ENCODE peak calls at places on chromosomes 4 and X, in four cellular contexts. E is activated B cell treated with CpG ODN at 0.5 μM for 24 hours, R is fibroblast of mammary gland, S is GM20000. F is an unnamed sample.

GRCh38 chrX:150476183-150476699 is 92.2 kb upstream of the MTM1 start:
- DNase-seq in E (no peak), R (peak), S (no peak), F (no peak)

GRCh38 chr4:42676066-42676951 is 19.4 kb upstream of the ATP8A1 start:
- DNase-seq in R (no peak), S (no peak), E (no peak), F (no peak)

GRCh38 chrX:14235004-14235403 is 205.3 kb upstream of the GEMIN8 start:
- DNase-seq in E (no peak), S (no peak), R (no peak), F (no peak)

GRCh38 chr4:76607266-76607799 is 172.3 kb downstream of the SHROOM3 start:
- DNase-seq in R (no peak), E (no peak), S (peak), F (no peak)

GRCh38 chrX:85303544-85303943 is 59.8 kb downstream of the ZNF711 start:
- DNase-seq in E (no peak), S (no peak), R (no peak), F (no peak)

GRCh38 chrX:40415675-40416074 is 165.1 kb upstream of the ATP6AP2 start:
- DNase-seq in S (no peak), E (no peak), R (no peak), F (no peak)

GRCh38 chr4:75679876-75680575 is 6.8 kb upstream of the G3BP2 start:
- DNase-seq in E (no peak), R (no peak), S (no peak), F (no peak)

GRCh38 chrX:8849945-8850344 is 48.8 kb upstream of the FAM9A start:
- DNase-seq in R (no peak), S (no peak), E (no peak), F (no peak)

GRCh38 chrX:45385767-45386166 is 185.1 kb upstream of the DIPK2B start:
- DNase-seq in S (no peak), R (peak), E (no peak), F (no peak)

GRCh38 chrX:69177511-69178162 is 12.4 kb upstream of the PJA1 start:
- DNase-seq in E (no peak), R (no peak), S (no peak), F (no peak)

GRCh38 chr4:142817442-142817841 is 28.7 kb downstream of the INPP4B start:
- DNase-seq in S (no peak), E (no peak), R (peak), F (no peak)

GRCh38 chr4:81214518-81215218 is 354 bp downstream of the PRKG2 start:
- DNase-seq in R (peak), S (no peak), E (no peak), F (peak)

GRCh38 chrX:70998402-70999027 is 67.6 kb upstream of the SLC7A3 start:
- DNase-seq in S (no peak), R (peak), E (no peak), F (no peak)

DNA sequence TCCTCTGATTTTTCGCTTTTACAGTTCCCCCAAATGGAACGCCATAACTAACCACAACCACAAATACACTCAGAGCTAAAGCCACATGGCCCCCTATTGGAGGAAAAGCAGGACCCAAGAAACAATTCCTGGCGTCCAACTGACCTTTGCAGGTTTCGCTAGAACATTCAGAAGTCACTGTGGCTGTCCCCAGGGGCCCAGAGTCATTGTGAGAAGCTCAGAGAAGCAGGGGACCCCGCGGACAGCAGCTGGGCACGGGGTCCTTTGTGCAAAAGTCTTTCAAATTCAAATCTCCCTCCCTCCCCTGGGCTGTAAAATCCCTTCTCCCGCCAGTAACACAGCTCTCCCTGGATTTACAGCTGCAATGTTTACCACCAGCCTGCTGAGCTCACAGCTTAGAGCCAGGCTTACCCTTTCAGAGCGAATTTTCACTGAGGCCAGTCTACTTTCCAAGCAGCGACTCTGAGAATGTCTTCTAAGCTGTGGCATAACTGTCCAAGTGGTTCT is 214.8 kb downstream of the CRLF2 start:
- DNase-seq in R (no peak), E (no peak), S (no peak), F (no peak)
- TF ChIP-seq CTCF in R (no peak), E (no peak), S (no peak), F (no peak)

DNA sequence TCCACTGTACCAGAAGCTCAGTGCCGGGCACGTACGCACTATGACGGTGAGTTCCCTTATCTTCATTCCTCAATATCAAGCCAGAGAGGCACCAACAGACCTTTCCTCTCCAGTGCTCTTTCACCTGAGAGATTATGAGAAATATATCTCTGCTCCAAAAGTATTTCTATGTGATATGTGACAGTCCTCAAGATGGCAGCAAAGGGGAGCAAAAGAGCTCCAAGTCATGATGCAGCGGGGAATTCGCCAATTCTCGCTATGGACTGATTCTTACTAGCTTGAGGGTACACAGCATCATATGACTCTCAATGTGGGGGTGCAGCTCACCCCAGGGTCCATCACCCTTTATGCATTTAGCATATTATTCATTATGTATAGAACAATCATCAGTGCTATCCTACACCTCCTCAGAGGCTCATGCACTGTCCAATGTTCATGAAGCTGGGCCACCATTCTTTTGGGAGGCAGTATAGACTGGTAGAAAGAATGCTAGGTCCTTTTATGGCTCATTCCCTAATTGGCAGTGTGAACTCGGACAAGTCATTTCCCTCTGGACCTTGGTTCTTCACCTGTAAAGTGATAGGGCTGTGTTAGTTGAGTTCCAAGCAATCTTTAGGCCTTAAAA is 12.8 kb upstream of the IQSEC2 start:
- DNase-seq in E (no peak), R (peak), S (no peak), F (no peak)
- TF ChIP-seq CTCF in E (no peak), R (peak), S (no peak), F (no peak)

DNA sequence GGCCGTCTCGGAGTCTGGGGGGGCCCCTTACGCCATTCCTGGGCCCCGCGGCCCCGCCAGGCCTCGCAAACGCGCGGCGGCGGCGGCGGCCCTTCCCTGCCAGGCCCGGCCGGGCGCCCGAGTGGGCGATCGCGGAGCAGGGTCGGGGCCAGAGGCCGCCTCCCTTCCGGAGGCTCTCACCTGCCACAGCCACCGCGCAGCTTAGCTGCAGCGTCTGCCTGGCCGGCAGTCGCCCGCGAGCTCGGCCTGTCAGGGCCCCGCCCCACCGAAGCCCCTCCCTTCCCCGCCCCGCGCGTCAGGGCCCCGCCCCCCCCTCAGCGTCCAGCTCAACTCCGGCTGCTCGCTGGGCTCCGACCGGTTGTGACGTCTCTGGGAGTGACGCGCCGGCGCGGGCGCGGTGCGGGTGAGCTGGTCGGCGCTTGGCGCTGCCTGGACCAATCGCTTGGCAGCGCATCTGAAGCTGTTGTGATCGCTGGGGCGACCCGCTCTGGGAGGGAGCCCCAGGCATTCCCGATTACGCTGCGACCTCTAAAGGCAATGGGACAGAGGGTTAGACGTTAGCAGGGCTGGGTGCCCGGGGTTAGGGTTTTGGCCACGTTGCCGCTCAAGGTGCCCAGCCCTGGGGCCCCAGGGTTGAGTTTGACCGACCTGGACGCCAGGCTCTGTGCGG is at the start of gene SLC10A3:
- DNase-seq in S (peak), E (peak), R (peak), F (peak)
- TF ChIP-seq CTCF in S (no peak), E (no peak), R (no peak), F (no peak)

GRCh38 chr4:149552601-149553000 is 263.0 kb downstream of the IQCM start:
- DNase-seq in E (no peak), R (no peak), S (no peak), F (no peak)

GRCh38 chr4:149553959-149554520 is 261.6 kb downstream of the IQCM start:
- DNase-seq in R (no peak), E (no peak), S (no peak), F (no peak)

GRCh38 chr4:149555146-149555545 is 260.5 kb downstream of the IQCM start:
- DNase-seq in R (peak), S (no peak), E (no peak), F (no peak)

GRCh38 chr4:149549911-149550310 is 265.7 kb downstream of the IQCM start:
- DNase-seq in S (no peak), E (no peak), R (peak), F (no peak)
- TF ChIP-seq CTCF in S (no peak), E (no peak), R (peak), F (no peak)